ENCODE peak calls at places on chromosomes 16 and 17, in seven cellular contexts. One of them, this sample, is unnamed.

GRCh38 chr17:5418858-5419355 is 555 bp downstream of the NUP88 start:
- DNase-seq in IMR-90: peak
- DNase-seq in H1: no peak
- DNase-seq in mesendoderm: peak
- DNase-seq in H9: no peak
- DNase-seq in mesenchymal stem cell: peak
- DNase-seq in trophoblast cell: peak
- DNase-seq in this sample: peak

GRCh38 chr16:68652659-68653058 is 7.5 kb downstream of the CDH3 start:
- DNase-seq in IMR-90: no peak
- DNase-seq in H1: no peak
- DNase-seq in mesendoderm: no peak
- DNase-seq in H9: no peak
- DNase-seq in mesenchymal stem cell: no peak
- DNase-seq in trophoblast cell: no peak
- DNase-seq in this sample: no peak

GRCh38 chr17:42675984-42676423 is 790 bp downstream of the PLEKHH3 start:
- DNase-seq in IMR-90: peak
- DNase-seq in H1: no peak
- DNase-seq in mesendoderm: peak
- DNase-seq in H9: peak
- DNase-seq in mesenchymal stem cell: peak
- DNase-seq in trophoblast cell: peak
- DNase-seq in this sample: no peak

GRCh38 chr16:87822002-87822390 is 47.3 kb downstream of the SLC7A5 start:
- DNase-seq in IMR-90: no peak
- DNase-seq in H1: no peak
- DNase-seq in mesendoderm: no peak
- DNase-seq in H9: no peak
- DNase-seq in mesenchymal stem cell: no peak
- DNase-seq in trophoblast cell: no peak
- DNase-seq in this sample: no peak

GRCh38 chr17:42944211-42944610 is 20.0 kb downstream of the AARSD1 start:
- DNase-seq in IMR-90: peak
- DNase-seq in H1: no peak
- DNase-seq in mesendoderm: no peak
- DNase-seq in H9: no peak
- DNase-seq in mesenchymal stem cell: no peak
- DNase-seq in trophoblast cell: no peak
- DNase-seq in this sample: no peak

GRCh38 chr17:81480140-81480917 is 32.3 kb downstream of the ACTG1 start:
- DNase-seq in IMR-90: peak
- DNase-seq in H1: no peak
- DNase-seq in mesendoderm: no peak
- DNase-seq in H9: no peak
- DNase-seq in mesenchymal stem cell: peak
- DNase-seq in trophoblast cell: no peak
- DNase-seq in this sample: no peak

GRCh38 chr16:66247516-66248089 is 118.9 kb upstream of the CDH5 start:
- DNase-seq in IMR-90: peak
- DNase-seq in H1: no peak
- DNase-seq in mesendoderm: no peak
- DNase-seq in H9: no peak
- DNase-seq in mesenchymal stem cell: peak
- DNase-seq in trophoblast cell: no peak
- DNase-seq in this sample: no peak

GRCh38 chr17:33039874-33040273 is 48.2 kb downstream of the SPACA3 start:
- DNase-seq in IMR-90: peak
- DNase-seq in H1: no peak
- DNase-seq in mesendoderm: no peak
- DNase-seq in H9: no peak
- DNase-seq in mesenchymal stem cell: peak
- DNase-seq in trophoblast cell: no peak
- DNase-seq in this sample: no peak

GRCh38 chr16:89056592-89056991 is 37.1 kb upstream of the ACSF3 start:
- DNase-seq in IMR-90: no peak
- DNase-seq in H1: no peak
- DNase-seq in mesendoderm: no peak
- DNase-seq in H9: no peak
- DNase-seq in mesenchymal stem cell: no peak
- DNase-seq in trophoblast cell: no peak
- DNase-seq in this sample: no peak

GRCh38 chr17:79090503-79091372 is 16.1 kb downstream of the ENGASE start:
- DNase-seq in IMR-90: no peak
- DNase-seq in H1: no peak
- DNase-seq in mesendoderm: no peak
- DNase-seq in H9: peak
- DNase-seq in mesenchymal stem cell: no peak
- DNase-seq in trophoblast cell: no peak
- DNase-seq in this sample: no peak

GRCh38 chr17:45702666-45703266 is 81.4 kb upstream of the CRHR1 start:
- DNase-seq in IMR-90: peak
- DNase-seq in H1: no peak
- DNase-seq in mesendoderm: peak
- DNase-seq in H9: no peak
- DNase-seq in mesenchymal stem cell: peak
- DNase-seq in trophoblast cell: no peak
- DNase-seq in this sample: peak

GRCh38 chr16:590165-590874 is 454 bp downstream of the RAB40C start:
- DNase-seq in IMR-90: peak
- DNase-seq in H1: no peak
- DNase-seq in mesendoderm: no peak
- DNase-seq in H9: no peak
- DNase-seq in mesenchymal stem cell: peak
- DNase-seq in trophoblast cell: no peak
- DNase-seq in this sample: no peak

GRCh38 chr16:57204675-57205074 is 18.5 kb downstream of the RSPRY1 start:
- DNase-seq in IMR-90: no peak
- DNase-seq in H1: peak
- DNase-seq in mesendoderm: peak
- DNase-seq in H9: peak
- DNase-seq in mesenchymal stem cell: no peak
- DNase-seq in trophoblast cell: no peak
- DNase-seq in this sample: no peak

GRCh38 chr17:46977750-46978488 is 1.1 kb downstream of the RPRML start:
- DNase-seq in IMR-90: no peak
- DNase-seq in H1: peak
- DNase-seq in mesendoderm: no peak
- DNase-seq in H9: no peak
- DNase-seq in mesenchymal stem cell: no peak
- DNase-seq in trophoblast cell: no peak
- DNase-seq in this sample: no peak

GRCh38 chr17:82283208-82283749 is 9.8 kb upstream of the CSNK1D start:
- DNase-seq in IMR-90: peak
- DNase-seq in H1: no peak
- DNase-seq in mesendoderm: no peak
- DNase-seq in H9: no peak
- DNase-seq in mesenchymal stem cell: peak
- DNase-seq in trophoblast cell: no peak
- DNase-seq in this sample: no peak

GRCh38 chr16:51035110-51035498 is 116.0 kb downstream of the SALL1 start:
- DNase-seq in IMR-90: no peak
- DNase-seq in H1: no peak
- DNase-seq in mesendoderm: peak
- DNase-seq in H9: no peak
- DNase-seq in mesenchymal stem cell: peak
- DNase-seq in trophoblast cell: no peak
- DNase-seq in this sample: no peak

GRCh38 chr17:5580367-5580766 is 3.9 kb downstream of the NLRP1 start:
- DNase-seq in IMR-90: peak
- DNase-seq in H1: no peak
- DNase-seq in mesendoderm: no peak
- DNase-seq in H9: no peak
- DNase-seq in mesenchymal stem cell: peak
- DNase-seq in trophoblast cell: no peak
- DNase-seq in this sample: no peak

GRCh38 chr17:32899240-32900013 is 22.5 kb upstream of the MYO1D start:
- DNase-seq in IMR-90: no peak
- DNase-seq in H1: no peak
- DNase-seq in mesendoderm: no peak
- DNase-seq in H9: no peak
- DNase-seq in mesenchymal stem cell: no peak
- DNase-seq in trophoblast cell: no peak
- DNase-seq in this sample: no peak

GRCh38 chr16:89357460-89357859 is 132.9 kb downstream of the ANKRD11 start:
- DNase-seq in IMR-90: no peak
- DNase-seq in H1: no peak
- DNase-seq in mesendoderm: peak
- DNase-seq in H9: peak
- DNase-seq in mesenchymal stem cell: peak
- DNase-seq in trophoblast cell: no peak
- DNase-seq in this sample: peak

GRCh38 chr17:31595666-31596381 is 204.3 kb downstream of the RAB11FIP4 start:
- DNase-seq in IMR-90: no peak
- DNase-seq in H1: no peak
- DNase-seq in mesendoderm: peak
- DNase-seq in H9: no peak
- DNase-seq in mesenchymal stem cell: no peak
- DNase-seq in trophoblast cell: peak
- DNase-seq in this sample: no peak

GRCh38 chr17:42179911-42180410 is 981 bp downstream of the KCNH4 start:
- DNase-seq in IMR-90: peak
- DNase-seq in H1: peak
- DNase-seq in mesendoderm: peak
- DNase-seq in H9: peak
- DNase-seq in mesenchymal stem cell: peak
- DNase-seq in trophoblast cell: no peak
- DNase-seq in this sample: peak

GRCh38 chr16:22206847-22207714 is 1.0 kb downstream of the EEF2K start:
- DNase-seq in IMR-90: peak
- DNase-seq in H1: peak
- DNase-seq in mesendoderm: no peak
- DNase-seq in H9: peak
- DNase-seq in mesenchymal stem cell: peak
- DNase-seq in trophoblast cell: peak
- DNase-seq in this sample: no peak

DNA sequence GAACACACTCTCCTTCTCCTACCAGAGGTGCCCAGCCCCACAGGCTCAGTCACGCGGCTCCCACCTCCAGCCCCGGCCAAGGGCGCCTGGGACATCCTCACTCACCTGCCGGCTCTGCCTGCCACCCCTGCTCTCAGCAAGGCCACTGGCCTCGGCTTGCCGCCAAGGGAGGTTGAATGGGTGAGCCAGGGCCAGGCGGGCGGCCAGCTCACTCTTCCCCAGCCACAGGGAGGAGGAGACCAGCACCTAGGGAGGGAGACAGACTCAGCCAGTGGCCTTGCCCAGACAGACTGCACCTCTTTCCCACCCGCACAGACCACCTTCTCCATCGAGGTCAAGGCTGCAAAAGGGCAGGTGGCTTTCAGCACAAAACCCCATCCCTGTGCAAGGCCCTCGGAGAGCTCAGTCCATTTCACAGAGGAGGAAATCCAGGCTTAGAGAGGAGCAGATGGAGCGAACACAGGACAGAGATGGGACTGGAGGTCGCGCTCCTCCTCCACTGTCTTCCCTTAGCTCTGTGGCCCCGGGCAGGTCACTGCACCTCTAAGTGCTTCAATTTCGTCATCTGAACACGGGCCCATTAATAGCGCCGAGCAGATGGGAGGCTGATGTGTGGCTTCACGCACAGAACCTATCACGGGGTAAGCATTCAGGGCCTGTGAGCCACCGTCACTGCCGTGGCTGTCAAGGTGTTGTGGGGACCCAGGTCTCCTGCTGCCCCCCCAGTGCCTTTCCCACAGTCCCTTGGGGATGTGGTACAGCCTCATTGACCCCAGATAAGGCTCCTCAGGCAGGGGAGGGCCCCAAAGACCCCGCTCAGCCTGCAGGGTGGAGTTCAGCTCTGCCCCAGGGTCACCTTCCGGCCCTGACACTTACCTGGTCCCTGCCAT is 56.1 kb downstream of the RMI2 start:
- DNase-seq in IMR-90: no peak
- DNase-seq in H1: no peak
- DNase-seq in mesendoderm: no peak
- DNase-seq in H9: no peak
- DNase-seq in mesenchymal stem cell: no peak
- DNase-seq in trophoblast cell: no peak
- DNase-seq in this sample: no peak
- H4K8ac ChIP-seq in IMR-90: no peak
- H4K8ac ChIP-seq in H1: no peak
- H4K8ac ChIP-seq in mesendoderm: no peak
- H4K8ac ChIP-seq in H9: no peak
- H4K8ac ChIP-seq in mesenchymal stem cell: no peak
- H4K8ac ChIP-seq in trophoblast cell: no peak
- H4K8ac ChIP-seq in this sample: no peak

DNA sequence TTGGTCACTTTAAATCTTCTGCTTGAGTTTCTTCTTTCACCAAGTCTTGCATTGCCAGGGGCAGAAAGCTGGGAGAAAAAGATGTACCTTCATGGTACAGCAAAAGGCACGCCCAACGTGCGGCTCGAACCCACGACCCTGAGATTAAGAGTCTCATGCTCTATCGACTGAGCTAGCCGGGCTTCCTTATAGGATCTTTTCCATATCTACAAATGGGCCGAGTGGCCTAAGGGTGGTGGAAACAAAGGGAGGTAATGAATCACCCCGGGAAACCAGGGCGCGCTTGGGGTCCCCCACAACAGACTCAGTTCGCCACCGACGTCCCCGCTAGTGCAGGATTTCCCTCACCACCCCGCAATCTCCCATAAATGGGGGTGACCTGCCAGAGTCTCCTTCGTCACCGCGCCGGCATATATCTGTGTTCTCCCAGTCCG is 7.5 kb upstream of the OR1F1 start:
- DNase-seq in IMR-90: no peak
- DNase-seq in H1: peak
- DNase-seq in mesendoderm: peak
- DNase-seq in H9: peak
- DNase-seq in mesenchymal stem cell: peak
- DNase-seq in trophoblast cell: no peak
- DNase-seq in this sample: no peak
- H4K8ac ChIP-seq in IMR-90: no peak
- H4K8ac ChIP-seq in H1: no peak
- H4K8ac ChIP-seq in mesendoderm: no peak
- H4K8ac ChIP-seq in H9: no peak
- H4K8ac ChIP-seq in mesenchymal stem cell: no peak
- H4K8ac ChIP-seq in trophoblast cell: no peak
- H4K8ac ChIP-seq in this sample: no peak

GRCh38 chr17:12242390-12242954 is 221.8 kb downstream of the MAP2K4 start:
- DNase-seq in IMR-90: peak
- DNase-seq in H1: no peak
- DNase-seq in mesendoderm: no peak
- DNase-seq in H9: no peak
- DNase-seq in mesenchymal stem cell: no peak
- DNase-seq in trophoblast cell: no peak
- DNase-seq in this sample: no peak
- H4K8ac ChIP-seq in IMR-90: no peak
- H4K8ac ChIP-seq in H1: no peak
- H4K8ac ChIP-seq in mesendoderm: no peak
- H4K8ac ChIP-seq in H9: no peak
- H4K8ac ChIP-seq in mesenchymal stem cell: no peak
- H4K8ac ChIP-seq in trophoblast cell: no peak
- H4K8ac ChIP-seq in this sample: no peak

DNA sequence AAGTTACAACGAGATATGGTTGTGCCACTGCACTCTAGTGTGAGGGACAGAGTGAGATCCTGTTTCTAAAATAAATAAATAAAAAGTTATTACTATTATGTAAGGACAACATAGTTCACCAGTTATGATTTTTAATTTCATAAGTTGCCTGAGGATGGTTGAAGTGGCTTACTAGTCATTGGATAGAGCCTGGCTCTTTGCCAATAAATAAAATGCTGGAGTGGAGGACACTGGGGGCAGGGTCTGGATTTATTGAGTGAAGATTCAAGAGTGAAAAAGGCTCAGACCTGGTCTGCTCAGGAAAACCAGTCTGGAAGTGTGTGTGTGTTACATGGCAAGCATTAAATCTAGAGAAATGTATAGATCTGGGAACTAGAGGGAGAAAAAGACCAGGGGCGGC is 2.1 kb downstream of the STARD3 start:
- DNase-seq in IMR-90: no peak
- DNase-seq in H1: no peak
- DNase-seq in mesendoderm: no peak
- DNase-seq in H9: no peak
- DNase-seq in mesenchymal stem cell: no peak
- DNase-seq in trophoblast cell: no peak
- DNase-seq in this sample: no peak
- H4K8ac ChIP-seq in IMR-90: no peak
- H4K8ac ChIP-seq in H1: no peak
- H4K8ac ChIP-seq in mesendoderm: no peak
- H4K8ac ChIP-seq in H9: no peak
- H4K8ac ChIP-seq in mesenchymal stem cell: no peak
- H4K8ac ChIP-seq in trophoblast cell: no peak
- H4K8ac ChIP-seq in this sample: no peak

This sample was measured in neuronal stem cell.